ENCODE peak calls at places on chromosomes 13 and 19, in six cellular contexts. K, H, L, E, N and T are unnamed samples.
A peak's percentile ranks its signal among the peaks of the same experiment; 100 is the strongest.

GRCh38 chr19:33024398-33024797 is 40.3 kb downstream of the RHPN2 start:
- DNase-seq in H (no peak), E (no peak), L (no peak), N (no peak), K (no peak), T (no peak)

GRCh38 chr19:54188224-54188871 is 1.0 kb downstream of the MBOAT7 start:
- DNase-seq in E (no peak), N (no peak), L (no peak), K (no peak), H (no peak), T (no peak)

GRCh38 chr19:45494261-45494916 is 2.5 kb downstream of the RTN2 start:
- DNase-seq in H (no peak), N (no peak), K (no peak), L (peak; percentile 56), E (no peak), T (no peak)

GRCh38 chr19:45152504-45153338 is 8.1 kb downstream of the NKPD1 start:
- DNase-seq in K (peak; percentile 67), E (no peak), N (peak; percentile 58), H (no peak), L (peak; percentile 67), T (no peak)

GRCh38 chr19:18541992-18542935 is 1.1 kb downstream of the FKBP8 start:
- DNase-seq in N (no peak), E (no peak), H (no peak), K (no peak), L (no peak), T (no peak)

GRCh38 chr19:53086949-53087348 is 16.3 kb downstream of the ZNF160 start:
- DNase-seq in N (no peak), L (peak; percentile 73), H (no peak), E (no peak), K (no peak), T (no peak)

GRCh38 chr19:54673222-54673621 is 10.4 kb downstream of the LILRB4 start:
- DNase-seq in N (no peak), L (no peak), K (no peak), E (no peak), H (no peak), T (no peak)

GRCh38 chr13:29791508-29791907 is 58.9 kb downstream of the UBL3 start:
- DNase-seq in L (no peak), H (no peak), N (no peak), E (no peak), K (no peak), T (no peak)

GRCh38 chr19:35264281-35265125 is 4.3 kb upstream of the USF2 start:
- DNase-seq in H (no peak), K (peak; percentile 6), L (peak; percentile 50), E (peak; percentile 26), N (peak; percentile 20), T (no peak)

GRCh38 chr13:110746443-110746842 is 32.9 kb downstream of the ING1 start:
- DNase-seq in H (no peak), K (no peak), L (no peak), E (no peak), N (no peak), T (no peak)

GRCh38 chr19:32122258-32122657 is 223.2 kb upstream of the ZNF507 start:
- DNase-seq in L (no peak), K (no peak), E (no peak), H (no peak), N (no peak), T (no peak)

GRCh38 chr13:49637989-49638388 is 9.7 kb downstream of the ARL11 start:
- DNase-seq in N (no peak), L (no peak), K (no peak), E (no peak), H (no peak), T (no peak)

GRCh38 chr13:107373551-107373950 is 805.6 kb upstream of the ARGLU1 start:
- DNase-seq in E (no peak), L (no peak), N (no peak), K (no peak), H (peak; percentile 11), T (no peak)

GRCh38 chr13:33213024-33213795 is 72.3 kb downstream of the STARD13 start:
- DNase-seq in N (peak; percentile 49), L (no peak), H (no peak), K (no peak), E (no peak), T (peak; percentile 53)
- H3K4me1 ChIP-seq in N (peaks cover 27% of the 10 kb centered on the region), L (peaks cover 12% of the 10 kb centered on the region), H (peaks cover 4% of the 10 kb centered on the region), K (peaks cover 31% of the 10 kb centered on the region), E (peaks cover 11% of the 10 kb centered on the region), T (peaks cover 69% of the 10 kb centered on the region)

DNA sequence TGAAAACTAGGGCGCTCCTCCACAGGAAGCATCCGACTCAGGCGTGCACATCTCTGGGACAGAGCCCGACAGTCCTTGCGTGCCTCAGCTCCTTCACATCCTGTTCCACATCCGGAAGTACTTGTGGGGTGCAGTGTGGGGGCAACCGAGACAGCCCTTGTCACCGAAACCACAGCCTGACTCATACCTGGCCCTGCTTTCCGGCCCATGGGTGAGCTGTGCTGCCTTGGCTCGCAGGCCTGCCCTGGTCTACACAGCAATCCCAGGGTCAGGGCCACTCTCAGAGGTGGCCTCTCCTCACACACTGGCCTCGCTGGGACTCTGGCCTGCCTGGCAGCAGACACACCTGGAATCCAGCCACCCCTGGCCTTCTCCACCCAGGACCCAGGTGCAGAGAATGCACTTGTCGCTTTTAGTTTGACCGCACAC is 100.4 kb downstream of the STK24 start:
- DNase-seq in E (peak; percentile 77), H (no peak), L (peak; percentile 76), N (peak; percentile 66), K (peak; percentile 74), T (no peak)
- H3K4me1 ChIP-seq in E (peaks cover 6% of the 10 kb centered on the region), H (peaks cover 9% of the 10 kb centered on the region), L (peaks cover 17% of the 10 kb centered on the region), N (peaks cover 36% of the 10 kb centered on the region), K (peaks cover 44% of the 10 kb centered on the region), T (peaks cover 41% of the 10 kb centered on the region)

DNA sequence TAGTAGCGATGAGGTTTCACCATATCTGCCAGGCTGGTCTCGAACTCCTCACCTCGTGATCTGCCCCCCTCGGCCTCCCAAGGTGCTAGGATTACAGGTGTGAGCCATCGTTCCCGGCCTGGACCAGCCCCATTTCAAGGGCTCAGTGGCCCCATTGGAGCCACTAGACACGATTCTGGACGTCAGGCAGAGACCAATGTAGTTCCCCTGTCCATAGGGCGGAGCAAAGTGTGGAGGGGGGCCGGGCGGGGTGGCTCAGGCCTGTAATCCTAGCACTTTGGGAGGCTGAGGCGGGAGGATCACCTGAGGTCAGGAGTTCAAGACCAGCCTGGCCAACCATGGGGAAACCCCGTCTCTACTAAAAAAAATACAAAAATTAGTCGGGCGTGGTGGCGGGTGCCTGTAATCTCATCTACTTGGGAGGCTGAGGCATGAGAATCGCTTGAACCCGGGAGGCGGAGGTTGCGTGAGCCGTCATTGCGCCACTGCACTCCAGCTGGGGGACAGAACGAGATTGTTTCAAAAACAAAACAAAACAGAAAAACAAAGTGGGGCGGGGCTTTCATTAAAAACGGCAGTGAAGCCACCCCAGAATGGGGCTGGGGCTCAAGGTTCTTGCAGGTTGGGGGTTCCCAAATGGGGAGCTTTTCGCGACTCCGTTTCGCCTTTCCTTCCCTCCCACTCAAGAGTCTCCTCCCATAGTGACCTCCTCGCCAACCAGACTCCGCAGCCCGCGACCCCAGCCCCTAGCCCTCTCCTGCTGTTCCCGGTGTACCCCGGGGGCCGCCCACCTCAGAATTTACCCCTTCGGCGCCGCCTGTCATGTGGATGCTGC is 758 bp upstream of the TECR start:
- DNase-seq in L (no peak), N (no peak), E (peak; percentile 40), K (no peak), H (no peak), T (no peak)
- H3K4me1 ChIP-seq in L (peaks cover 22% of the 10 kb centered on the region), N (peaks cover 4% of the 10 kb centered on the region), E (peaks cover 4% of the 10 kb centered on the region), K (peaks cover 13% of the 10 kb centered on the region), H (no peaks in the 10 kb centered on the region), T (peaks cover 23% of the 10 kb centered on the region)

GRCh38 chr13:102606537-102607309 is 9.9 kb downstream of the TPP2 start:
- DNase-seq in L (no peak), E (no peak), N (no peak), K (no peak), H (no peak), T (no peak)

GRCh38 chr13:102608944-102609343 is 12.2 kb downstream of the TPP2 start:
- DNase-seq in N (no peak), L (no peak), H (no peak), K (no peak), E (no peak), T (no peak)

GRCh38 chr13:102610296-102610895 is 13.6 kb downstream of the TPP2 start:
- DNase-seq in E (no peak), K (peak; percentile 53), N (no peak), H (no peak), L (no peak), T (no peak)

DNA sequence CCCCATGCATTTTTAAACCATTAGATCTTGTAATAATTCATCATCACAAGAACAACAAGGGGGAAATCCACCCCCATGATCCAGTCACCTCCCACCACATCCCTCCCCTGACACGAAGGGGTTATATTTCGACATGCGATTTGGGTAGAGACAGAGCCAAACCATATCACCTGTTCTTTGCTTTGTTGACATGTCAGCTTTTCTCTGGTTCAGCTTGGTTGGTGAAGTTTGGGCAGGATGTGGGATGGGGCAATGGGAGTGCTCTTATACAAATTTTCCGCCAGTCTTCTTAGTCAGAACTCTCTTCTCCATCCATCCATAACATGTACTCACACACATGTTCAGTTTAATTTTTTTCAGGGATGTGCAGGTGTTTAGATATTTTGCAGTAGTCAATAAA is 12.9 kb downstream of the TPP2 start:
- DNase-seq in H (no peak), L (no peak), N (no peak), K (no peak), E (no peak), T (no peak)
- H3K4me1 ChIP-seq in H (no peaks in the 10 kb centered on the region), L (peaks cover 39% of the 10 kb centered on the region), N (no peaks in the 10 kb centered on the region), K (peaks cover 5% of the 10 kb centered on the region), E (no peaks in the 10 kb centered on the region), T (no peaks in the 10 kb centered on the region)